ENCODE peak calls at places on chromosomes 3 and 15, in ten cellular contexts. N is aorta; G is AG10803; R is amniotic epithelial cell; S is heart left ventricle; O is NCI-H748 treated with DMSO at 0.1 percent for 48 hours; B is stimulated activated CD4-positive, alpha-beta T cell treated with anti-CD3 and anti-CD28 coated beads, Interleukin-12 subunit alpha, Interleukin-12 subunit beta, amount 100 ng/mL, for 4 hours; U is activated CD4-positive, alpha-beta memory T cell treated with anti-CD3 and anti-CD28 coated beads for 36 hours; W is GDM1; Q is NCI-H187. D is an unnamed sample.

GRCh38 chr15:59278120-59278519 is 71.5 kb downstream of the LDHAL6B start:
- DNase-seq in N (no peak), G (no peak), R (no peak), S (no peak), O (no peak), B (no peak), U (no peak), W (no peak), Q (no peak), D (no peak)

GRCh38 chr15:57138260-57138895 is 219.9 kb downstream of the TCF12 start:
- DNase-seq in N (no peak), G (peak; percentile 55), R (peak; percentile 91), S (no peak), O (peak; percentile 10), B (no peak), U (no peak), W (no peak), Q (no peak), D (peak; percentile 24)

GRCh38 chr15:67433495-67434099 is 87.3 kb upstream of the C15orf61 start:
- DNase-seq in N (no peak), G (peak; percentile 56), R (peak; percentile 54), S (peak; percentile 22), O (peak; percentile 4), B (peak; percentile 21), U (peak; percentile 50), W (peak; percentile 10), Q (peak; percentile 1), D (peak; percentile 43)

GRCh38 chr15:57333487-57333886 is 42.8 kb upstream of the CGNL1 start:
- DNase-seq in N (no peak), G (peak; percentile 32), R (peak; percentile 64), S (no peak), O (no peak), B (no peak), U (no peak), W (no peak), Q (no peak), D (no peak)

GRCh38 chr3:196609343-196609775 is 30.1 kb upstream of the NRROS start:
- DNase-seq in N (peak; percentile 94), G (peak; percentile 70), R (peak; percentile 68), S (peak; percentile 86), O (peak; percentile 45), B (peak; percentile 96), U (peak; percentile 97), W (peak; percentile 92), Q (peak; percentile 17), D (peak; percentile 92)

GRCh38 chr3:109188726-109189125 is 52.2 kb downstream of the C3orf85 start:
- DNase-seq in N (no peak), G (no peak), R (no peak), S (no peak), O (no peak), B (no peak), U (no peak), W (no peak), Q (peak; percentile 24), D (no peak)

GRCh38 chr3:25856902-25857518 is 67.1 kb downstream of the OXSM start:
- DNase-seq in N (no peak), G (peak; percentile 63), R (peak; percentile 53), S (no peak), O (peak; percentile 25), B (no peak), U (no peak), W (peak; percentile 6), Q (no peak), D (peak; percentile 75)

GRCh38 chr3:46998121-46998851 is 18.8 kb downstream of the NBEAL2 start:
- DNase-seq in N (peak; percentile 89), G (peak; percentile 29), R (peak; percentile 63), S (peak; percentile 71), O (no peak), B (peak; percentile 73), U (peak; percentile 82), W (peak; percentile 10), Q (no peak), D (peak; percentile 77)

GRCh38 chr3:159637895-159638542 is 350.6 kb upstream of the IL12A start:
- DNase-seq in N (no peak), G (peak; percentile 58), R (peak; percentile 19), S (no peak), O (no peak), B (no peak), U (no peak), W (no peak), Q (no peak), D (no peak)

GRCh38 chr3:169505577-169506155 is 157.8 kb downstream of the MECOM start:
- DNase-seq in N (no peak), G (no peak), R (no peak), S (no peak), O (no peak), B (no peak), U (no peak), W (no peak), Q (no peak), D (peak; percentile 13)

GRCh38 chr3:6860911-6861330 is at the start of gene GRM7:
- DNase-seq in N (no peak), G (no peak), R (no peak), S (no peak), O (peak; percentile 7), B (no peak), U (no peak), W (no peak), Q (no peak), D (no peak)

GRCh38 chr3:126356373-126357298 is 572 bp downstream of the KLF15 start:
- DNase-seq in N (peak; percentile 84), G (no peak), R (peak; percentile 15), S (peak; percentile 41), O (no peak), B (no peak), U (peak; percentile 16), W (no peak), Q (no peak), D (peak; percentile 40)

GRCh38 chr3:47781326-47781684 is 388 bp downstream of the SMARCC1 start:
- DNase-seq in N (peak; percentile 89), G (no peak), R (no peak), S (peak; percentile 73), O (no peak), B (peak; percentile 67), U (peak; percentile 75), W (no peak), Q (no peak), D (peak; percentile 65)

GRCh38 chr3:195187609-195188529 is 83.1 kb downstream of the XXYLT1 start:
- DNase-seq in N (no peak), G (peak; percentile 70), R (peak; percentile 31), S (no peak), O (no peak), B (no peak), U (no peak), W (no peak), Q (no peak), D (no peak)

GRCh38 chr15:80776420-80777045 is 2.6 kb upstream of the CEMIP start:
- DNase-seq in N (no peak), G (peak; percentile 72), R (peak; percentile 68), S (peak; percentile 77), O (peak; percentile 47), B (peak; percentile 56), U (peak; percentile 73), W (peak; percentile 7), Q (no peak), D (peak; percentile 51)

GRCh38 chr3:149879872-149880271 is 66.9 kb downstream of the RNF13 start:
- DNase-seq in N (peak; percentile 84), G (peak; percentile 66), R (peak; percentile 75), S (peak; percentile 53), O (peak; percentile 21), B (peak; percentile 20), U (peak; percentile 37), W (peak; percentile 55), Q (no peak), D (peak; percentile 39)

GRCh38 chr3:158404319-158404718 is 166.7 kb upstream of the MLF1 start:
- DNase-seq in N (no peak), G (no peak), R (no peak), S (no peak), O (no peak), B (no peak), U (no peak), W (no peak), Q (no peak), D (no peak)

GRCh38 chr15:39232512-39232911 is 348.4 kb upstream of the THBS1 start:
- DNase-seq in N (no peak), G (peak; percentile 97), R (peak; percentile 65), S (no peak), O (no peak), B (no peak), U (no peak), W (no peak), Q (no peak), D (no peak)

GRCh38 chr15:70281811-70282307 is 184.1 kb upstream of the TLE3 start:
- DNase-seq in N (peak; percentile 66), G (peak; percentile 69), R (peak; percentile 53), S (no peak), O (no peak), B (no peak), U (peak; percentile 50), W (no peak), Q (no peak), D (no peak)

GRCh38 chr3:189322339-189322738 is 150.6 kb downstream of the TPRG1 start:
- DNase-seq in N (no peak), G (no peak), R (no peak), S (no peak), O (no peak), B (no peak), U (no peak), W (no peak), Q (no peak), D (no peak)

GRCh38 chr3:19885468-19885867 is 48.5 kb downstream of the EFHB start:
- DNase-seq in N (no peak), G (peak; percentile 50), R (peak; percentile 58), S (no peak), O (peak; percentile 2), B (no peak), U (no peak), W (no peak), Q (no peak), D (peak; percentile 56)

GRCh38 chr15:41577863-41578735 is 19.1 kb downstream of the TYRO3 start:
- DNase-seq in N (no peak), G (no peak), R (no peak), S (no peak), O (no peak), B (no peak), U (no peak), W (no peak), Q (no peak), D (no peak)

GRCh38 chr3:98602078-98602678 is 8.8 kb upstream of the CPOX start:
- DNase-seq in N (no peak), G (peak; percentile 68), R (peak; percentile 76), S (peak; percentile 41), O (no peak), B (no peak), U (no peak), W (no peak), Q (no peak), D (peak; percentile 59)

GRCh38 chr15:63587527-63587926 is 9.7 kb upstream of the FBXL22 start:
- DNase-seq in N (no peak), G (peak; percentile 81), R (peak; percentile 92), S (no peak), O (no peak), B (no peak), U (no peak), W (no peak), Q (no peak), D (no peak)

GRCh38 chr3:186454881-186455703 is 89.1 kb downstream of the CRYGS start:
- DNase-seq in N (no peak), G (no peak), R (no peak), S (no peak), O (no peak), B (no peak), U (no peak), W (no peak), Q (no peak), D (no peak)

GRCh38 chr15:100306098-100306497 is 35.7 kb downstream of the ADAMTS17 start:
- DNase-seq in N (no peak), G (no peak), R (no peak), S (no peak), O (no peak), B (no peak), U (no peak), W (no peak), Q (no peak), D (no peak)

GRCh38 chr3:37726445-37727000 is 135.2 kb upstream of the CTDSPL start:
- DNase-seq in N (no peak), G (no peak), R (no peak), S (no peak), O (no peak), B (no peak), U (no peak), W (no peak), Q (no peak), D (no peak)

GRCh38 chr3:61663728-61664492 is 102.5 kb downstream of the PTPRG start:
- DNase-seq in N (no peak), G (peak; percentile 98), R (peak; percentile 19), S (no peak), O (no peak), B (no peak), U (no peak), W (no peak), Q (no peak), D (no peak)

D was measured in OCI-LY7.